ENCODE peak calls at places on chromosomes 11 and 22, in four cellular contexts. H is renal cortical epithelial cell; G is stimulated activated CD4-positive, alpha-beta T cell treated with anti-CD3 and anti-CD28 coated beads, Interleukin-2, amount 100 ng/mL, for 48 hours; L is neural progenitor cell. T is an unnamed sample.

GRCh38 chr11:121592708-121593107 is 139.9 kb upstream of the SORL1-AS1 start:
- DNase-seq in H (no peak), G (no peak), L (no peak), T (peak)

GRCh38 chr11:68968306-68969255 is 12.2 kb downstream of the MRGPRD start:
- DNase-seq in H (no peak), G (no peak), L (no peak), T (no peak)

GRCh38 chr11:94417386-94417987 is 16.3 kb upstream of the GPR83 start:
- DNase-seq in H (peak), G (no peak), L (peak), T (peak)

GRCh38 chr22:17264321-17265052 is 45.3 kb upstream of the ADA2 start:
- DNase-seq in H (peak), G (no peak), L (peak), T (peak)

GRCh38 chr11:106137061-106137460 is 59.6 kb downstream of the AASDHPPT start:
- DNase-seq in H (peak), G (no peak), L (no peak), T (no peak)

GRCh38 chr11:109490953-109491733 is 69.2 kb downstream of the C11orf87 start:
- DNase-seq in H (no peak), G (no peak), L (no peak), T (no peak)

GRCh38 chr22:45473626-45474237 is 29.0 kb upstream of the FBLN1 start:
- DNase-seq in H (no peak), G (no peak), L (peak), T (no peak)

GRCh38 chr22:45320326-45320976 is 10.7 kb downstream of the FAM118A start:
- DNase-seq in H (no peak), G (no peak), L (no peak), T (no peak)

GRCh38 chr11:6572215-6572614 is 31.2 kb downstream of the RRP8 start:
- DNase-seq in H (peak), G (no peak), L (no peak), T (peak)

GRCh38 chr11:104858882-104859735 is 39.2 kb downstream of the CASP12 start:
- DNase-seq in H (peak), G (no peak), L (no peak), T (peak)

GRCh38 chr11:62401781-62402180 is 17.1 kb upstream of the SCGB1A1 start:
- DNase-seq in H (no peak), G (no peak), L (no peak), T (no peak)

GRCh38 chr11:44006882-44007495 is 40.8 kb upstream of the ACCSL start:
- DNase-seq in H (no peak), G (no peak), L (no peak), T (no peak)

GRCh38 chr11:89922195-89922660 is at the start of gene TRIM49D1:
- DNase-seq in H (no peak), G (no peak), L (no peak), T (no peak)

GRCh38 chr22:50114221-50114981 is 24.6 kb downstream of the MOV10L1 start:
- DNase-seq in H (no peak), G (no peak), L (peak), T (peak)

GRCh38 chr22:31343235-31344191 is 2.6 kb downstream of the PATZ1 start:
- DNase-seq in H (peak), G (peak), L (peak), T (peak)

GRCh38 chr11:76234704-76235232 is 28.5 kb upstream of the WNT11 start:
- DNase-seq in H (no peak), G (no peak), L (no peak), T (peak)

GRCh38 chr11:88689548-88690240 is 352.2 kb upstream of the CTSC start:
- DNase-seq in H (no peak), G (no peak), L (no peak), T (no peak)

GRCh38 chr11:73249858-73250773 is 22.0 kb upstream of the P2RY6 start:
- DNase-seq in H (peak), G (no peak), L (no peak), T (no peak)

GRCh38 chr11:774873-775592 is 2.3 kb downstream of the GATD1 start:
- DNase-seq in H (peak), G (no peak), L (peak), T (peak)

GRCh38 chr22:33105501-33105911 is 47.3 kb upstream of the SYN3 start:
- DNase-seq in H (peak), G (no peak), L (no peak), T (peak)

GRCh38 chr11:44005956-44006355 is 41.8 kb upstream of the ACCSL start:
- DNase-seq in H (no peak), G (no peak), L (no peak), T (no peak)

GRCh38 chr11:85805387-85805786 is 5.6 kb downstream of the SYTL2 start:
- DNase-seq in H (peak), G (no peak), L (peak), T (no peak)

GRCh38 chr11:104222464-104222863 is 58.5 kb upstream of the PDGFD start:
- DNase-seq in H (peak), G (no peak), L (no peak), T (no peak)

GRCh38 chr22:31133911-31134310 is 6.4 kb downstream of the PLA2G3 start:
- DNase-seq in H (no peak), G (no peak), L (no peak), T (no peak)

GRCh38 chr11:111081021-111081511 is 164.5 kb upstream of the POU2AF2 start:
- DNase-seq in H (peak), G (no peak), L (no peak), T (no peak)

GRCh38 chr11:82634091-82634490 is 99.6 kb downstream of the FAM181B start:
- DNase-seq in H (peak), G (no peak), L (no peak), T (peak)

GRCh38 chr11:56932572-56933235 is 56.0 kb upstream of the OR5AK2 start:
- DNase-seq in H (peak), G (no peak), L (no peak), T (no peak)

GRCh38 chr11:57438345-57439280 is 11.7 kb upstream of the SLC43A3 start:
- DNase-seq in H (no peak), G (no peak), L (no peak), T (no peak)

GRCh38 chr11:415640-416041 is 842 bp upstream of the SIGIRR start:
- DNase-seq in H (no peak), G (no peak), L (no peak), T (no peak)

GRCh38 chr11:14075118-14075601 is 112.6 kb downstream of the SPON1 start:
- DNase-seq in H (peak), G (peak), L (peak), T (no peak)

GRCh38 chr11:115471367-115471766 is 32.8 kb downstream of the CADM1 start:
- DNase-seq in H (peak), G (no peak), L (no peak), T (no peak)

GRCh38 chr22:38572065-38572464 is 2.1 kb upstream of the DMC1 start:
- DNase-seq in H (peak), G (peak), L (peak), T (peak)

GRCh38 chr11:103927535-103927934 is 108.9 kb upstream of the DDI1 start:
- DNase-seq in H (peak), G (no peak), L (no peak), T (no peak)

GRCh38 chr22:29625090-29625825 is 21.8 kb downstream of the NF2 start:
- DNase-seq in H (peak), G (no peak), L (peak), T (peak)

T was measured in mesenchymal stem cell.